ENCODE peak calls at places on chromosome 22, in four cellular contexts. W, V, U and F are unnamed samples. For H3K36me3, the result is how much of the 10 kb centered on the place peaks cover.

GRCh38 chr22:11627798-11628650 is 3900.0 kb upstream of the OR11H1 start:
- DNase-seq in U (no peak), W (no peak), V (no peak), F (no peak)

GRCh38 chr22:49099089-49099488 is 728.6 kb downstream of the BRD1 start:
- DNase-seq in U (no peak), W (no peak), V (no peak), F (no peak)

GRCh38 chr22:38239101-38239761 is 33.6 kb downstream of the TMEM184B start:
- DNase-seq in U (no peak), V (no peak), W (no peak), F (peak)

GRCh38 chr22:50089231-50090140 is at the start of gene MOV10L1:
- DNase-seq in V (no peak), W (no peak), U (no peak), F (no peak)

GRCh38 chr22:24592846-24593809 is at the start of gene LRRC75B:
- DNase-seq in W (no peak), V (peak), U (peak), F (peak)

GRCh38 chr22:33180371-33180770 is 122.2 kb upstream of the SYN3 start:
- DNase-seq in W (no peak), U (no peak), V (no peak), F (no peak)

GRCh38 chr22:40635940-40636379 is 559 bp downstream of the MRTFA start:
- DNase-seq in W (no peak), U (no peak), V (no peak), F (no peak)

GRCh38 chr22:46791201-46791731 is 28.8 kb downstream of the TBC1D22A start:
- DNase-seq in W (peak), U (no peak), V (no peak), F (peak)

GRCh38 chr22:27973851-27974250 is 54.8 kb upstream of the PITPNB start:
- DNase-seq in W (no peak), V (no peak), U (no peak), F (no peak)

GRCh38 chr22:27662359-27663030 is 139.1 kb downstream of the MN1 start:
- DNase-seq in U (peak), W (no peak), V (peak), F (no peak)

GRCh38 chr22:37705205-37705604 is 8.4 kb downstream of the TRIOBP start:
- DNase-seq in W (no peak), V (no peak), U (no peak), F (no peak)

GRCh38 chr22:36981247-36981775 is 37.9 kb downstream of the TST start:
- DNase-seq in W (no peak), V (no peak), U (no peak), F (no peak)

GRCh38 chr22:43171607-43172006 is 15.3 kb downstream of the TTLL12 start:
- DNase-seq in U (no peak), W (no peak), V (no peak), F (no peak)

GRCh38 chr22:36493690-36494110 is 12.3 kb upstream of the TXN2 start:
- DNase-seq in U (peak), V (no peak), W (no peak), F (no peak)

GRCh38 chr22:24134090-24134846 is 47.0 kb upstream of the SUSD2 start:
- DNase-seq in U (peak), W (peak), V (no peak), F (no peak)

GRCh38 chr22:30304495-30305244 is 15.4 kb upstream of the CASTOR1 start:
- DNase-seq in U (no peak), W (no peak), V (peak), F (no peak)

GRCh38 chr22:30628491-30628890 is 7.1 kb upstream of the SLC35E4 start:
- DNase-seq in U (peak), V (no peak), W (no peak), F (no peak)

GRCh38 chr22:42887523-42888507 is 30.7 kb upstream of the ARFGAP3 start:
- DNase-seq in W (no peak), V (no peak), U (no peak), F (no peak)

DNA sequence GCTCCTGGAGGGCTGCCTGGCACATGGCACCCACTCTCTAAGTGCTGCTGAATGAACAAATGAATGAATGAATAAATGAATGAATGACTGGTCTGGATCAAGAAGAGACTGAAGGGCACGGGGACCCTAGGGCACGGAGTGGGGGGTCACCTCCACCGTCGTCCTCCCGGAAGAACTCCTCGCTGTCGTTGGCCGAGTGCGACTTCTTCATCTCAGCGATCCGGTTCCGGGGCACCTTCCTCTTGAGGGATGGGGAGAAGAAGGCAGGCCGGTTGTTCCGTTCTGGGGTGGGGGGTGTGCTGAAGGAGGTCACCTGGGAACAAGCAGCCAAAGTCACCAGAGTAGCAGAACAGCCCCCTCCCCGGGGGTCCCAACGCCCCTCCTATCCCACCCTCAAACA is 36.0 kb downstream of the NUP50 start:
- DNase-seq in U (no peak), V (no peak), W (no peak), F (no peak)
- H3K36me3 ChIP-seq in U (half or more), V (under half), W (under half), F (half or more)

DNA sequence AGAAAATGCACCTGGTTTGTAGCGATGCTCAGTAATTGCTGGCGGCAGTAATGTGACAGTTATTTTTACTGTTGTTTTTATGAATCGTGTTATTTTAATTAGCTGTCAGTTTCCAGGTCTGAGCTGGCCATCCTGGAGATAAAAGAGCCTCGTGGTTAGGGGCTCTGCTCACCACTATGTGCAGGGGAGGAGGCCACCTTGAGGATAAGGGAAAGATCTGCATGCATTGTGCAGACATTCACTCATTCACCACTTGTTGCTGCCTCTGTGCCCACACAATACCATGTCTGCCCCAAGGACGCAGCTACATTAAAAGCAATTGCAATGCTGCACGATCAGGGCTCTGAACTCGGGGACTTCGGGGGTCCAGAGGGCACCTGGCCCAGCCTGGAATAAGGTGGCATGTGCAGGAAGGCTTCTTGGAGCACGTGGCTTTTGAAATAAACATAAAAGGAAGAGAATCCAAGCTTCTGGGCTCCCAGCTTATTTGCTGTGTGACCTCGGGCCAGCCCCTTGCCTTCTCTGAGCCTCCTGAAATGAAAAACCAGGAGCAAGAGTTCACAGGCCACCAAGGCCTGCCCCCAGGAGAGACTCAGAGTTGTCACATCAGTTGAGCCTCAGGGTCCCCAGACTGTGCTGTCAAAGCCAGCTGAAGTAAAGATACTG is 44.7 kb upstream of the SHISAL1 start:
- DNase-seq in W (no peak), V (no peak), U (peak), F (no peak)
- H3K27ac ChIP-seq in W (no peak), V (no peak), U (peak), F (no peak)

GRCh38 chr22:22214819-22215329 is 29.7 kb upstream of the VPREB1 start:
- DNase-seq in W (no peak), U (no peak), V (no peak), F (no peak)
- H3K4me3 ChIP-seq in W (no peak), U (no peak), V (no peak), F (no peak)

DNA sequence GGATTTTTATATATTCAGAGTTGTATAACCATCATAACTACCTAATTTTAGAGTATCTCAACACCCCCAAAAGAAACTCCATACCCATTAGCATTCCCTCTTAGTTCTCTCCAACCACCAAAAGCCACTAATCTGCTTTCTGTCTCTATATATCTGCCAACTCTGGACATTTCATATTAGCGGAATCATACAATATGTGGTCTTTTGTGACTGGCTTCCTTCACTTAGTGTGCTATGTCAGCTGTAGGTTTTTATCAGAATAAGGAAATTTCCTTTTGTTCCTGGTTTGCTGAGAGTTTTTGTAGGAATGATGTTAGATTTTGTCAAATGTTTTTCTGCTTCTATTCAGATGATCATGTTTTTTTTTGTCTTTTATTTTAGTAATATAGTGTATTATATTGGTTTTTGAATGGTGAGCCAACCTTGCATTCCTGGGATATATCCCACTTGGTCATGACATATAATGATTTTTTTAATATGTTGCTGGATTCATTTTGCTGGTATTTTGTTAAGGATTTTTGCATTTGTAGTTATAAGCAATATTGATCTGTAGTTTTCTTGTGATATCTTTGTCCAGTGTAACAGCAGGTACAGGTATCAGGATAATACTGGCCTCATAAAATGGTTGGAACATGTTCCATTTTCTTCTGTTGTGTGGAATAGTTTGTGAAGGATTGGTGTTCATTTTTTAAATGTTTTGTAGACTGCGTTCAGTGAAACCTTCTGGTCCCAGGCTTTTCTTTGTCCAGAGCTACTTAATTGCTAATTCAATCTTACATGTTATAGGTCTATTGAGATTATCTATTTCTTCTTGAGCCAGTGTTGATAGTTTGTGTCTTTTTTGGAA is 16.8 kb downstream of the DGCR8 start:
- DNase-seq in U (no peak), W (no peak), V (no peak), F (no peak)
- H3K36me3 ChIP-seq in U (half or more), W (half or more), V (half or more), F (half or more)

DNA sequence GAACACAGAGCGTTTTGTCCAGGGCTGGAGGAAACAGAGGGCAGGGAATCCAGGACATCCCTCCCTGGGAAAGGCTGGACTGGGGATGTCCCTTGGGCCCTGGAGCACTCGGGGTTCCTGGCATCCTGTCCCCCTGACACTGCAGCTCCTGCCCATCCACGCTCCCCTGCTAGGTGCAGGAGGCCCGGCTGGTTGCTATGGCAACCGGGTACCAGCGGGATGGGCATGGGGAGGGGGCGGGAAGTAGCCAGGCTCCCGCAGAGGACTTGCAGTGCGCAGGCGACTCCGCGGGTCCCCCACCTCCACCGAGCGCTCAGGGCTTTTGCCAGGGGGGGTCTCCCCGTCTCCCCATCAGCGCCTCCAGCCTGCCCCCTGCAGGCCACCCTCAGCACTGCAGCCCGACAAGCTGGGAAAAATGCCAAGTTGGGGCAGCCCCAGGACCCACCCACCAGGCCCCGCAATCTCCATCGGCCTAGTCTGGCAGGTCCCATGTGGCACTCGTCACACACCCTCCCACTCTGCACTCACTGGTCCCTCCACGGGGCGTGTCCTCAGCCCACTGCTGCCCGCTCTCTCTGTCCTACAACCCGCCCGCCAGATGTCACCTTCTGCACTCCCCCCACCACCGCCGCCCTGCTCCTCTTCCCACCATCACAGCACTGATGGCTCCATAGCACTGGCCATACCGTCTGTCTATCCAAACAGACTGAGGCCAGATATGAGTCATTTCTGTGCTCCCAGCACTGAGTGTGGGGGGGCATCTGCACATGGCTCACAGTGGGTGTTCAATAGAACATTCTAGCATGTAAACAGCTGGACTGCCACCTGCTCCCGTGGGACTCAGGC is 31.5 kb downstream of the KIAA0930 start:
- DNase-seq in V (peak), W (no peak), U (no peak), F (peak)
- H3K27ac ChIP-seq in V (no peak), W (no peak), U (no peak), F (peak)

GRCh38 chr22:39528681-39529486 is 3.7 kb downstream of the RPS19BP1 start:
- DNase-seq in U (peak), V (peak), W (peak), F (peak)

GRCh38 chr22:39530136-39530535 is 2.4 kb downstream of the RPS19BP1 start:
- DNase-seq in W (no peak), U (no peak), V (no peak), F (no peak)

GRCh38 chr22:39532215-39533071 is at the start of gene RPS19BP1:
- DNase-seq in W (peak), U (peak), V (peak), F (peak)

GRCh38 chr22:39529487-39529851 is 3.1 kb downstream of the RPS19BP1 start:
- DNase-seq in U (no peak), W (no peak), V (no peak), F (no peak)

DNA sequence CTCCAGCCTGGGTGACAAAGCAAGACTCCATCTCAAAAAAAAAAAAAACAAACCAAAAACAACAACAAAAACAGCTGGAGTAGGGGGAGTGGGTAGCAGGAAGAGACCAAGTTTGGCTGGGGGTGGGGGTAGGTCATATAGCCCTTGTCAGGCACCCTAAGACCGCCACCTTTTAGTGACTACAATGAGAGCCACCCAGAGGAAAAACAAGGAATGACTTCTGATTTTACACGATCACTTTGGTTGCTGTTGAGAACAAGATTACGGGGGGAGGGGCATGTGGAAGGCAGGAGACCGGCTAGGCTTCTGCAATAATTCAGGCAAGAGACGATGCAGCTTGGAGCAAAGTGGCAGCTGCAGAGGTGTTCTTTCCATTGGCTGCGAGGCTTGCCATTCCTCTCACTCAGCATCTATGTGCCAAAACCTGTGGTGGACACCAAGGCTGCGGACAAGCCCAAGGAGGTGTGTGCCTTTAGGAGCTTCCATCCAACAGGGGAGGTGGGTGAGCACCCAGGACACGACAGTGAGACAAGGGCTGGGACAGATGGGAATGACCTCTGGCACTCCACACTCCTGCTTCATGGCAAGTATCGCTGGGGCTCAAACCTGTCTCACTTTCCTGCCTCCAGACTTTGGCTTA is 1.7 kb downstream of the RPS19BP1 start:
- DNase-seq in U (no peak), W (no peak), V (no peak), F (peak)
- H3K4me3 ChIP-seq in U (peak), W (peak), V (no peak), F (no peak)

DNA sequence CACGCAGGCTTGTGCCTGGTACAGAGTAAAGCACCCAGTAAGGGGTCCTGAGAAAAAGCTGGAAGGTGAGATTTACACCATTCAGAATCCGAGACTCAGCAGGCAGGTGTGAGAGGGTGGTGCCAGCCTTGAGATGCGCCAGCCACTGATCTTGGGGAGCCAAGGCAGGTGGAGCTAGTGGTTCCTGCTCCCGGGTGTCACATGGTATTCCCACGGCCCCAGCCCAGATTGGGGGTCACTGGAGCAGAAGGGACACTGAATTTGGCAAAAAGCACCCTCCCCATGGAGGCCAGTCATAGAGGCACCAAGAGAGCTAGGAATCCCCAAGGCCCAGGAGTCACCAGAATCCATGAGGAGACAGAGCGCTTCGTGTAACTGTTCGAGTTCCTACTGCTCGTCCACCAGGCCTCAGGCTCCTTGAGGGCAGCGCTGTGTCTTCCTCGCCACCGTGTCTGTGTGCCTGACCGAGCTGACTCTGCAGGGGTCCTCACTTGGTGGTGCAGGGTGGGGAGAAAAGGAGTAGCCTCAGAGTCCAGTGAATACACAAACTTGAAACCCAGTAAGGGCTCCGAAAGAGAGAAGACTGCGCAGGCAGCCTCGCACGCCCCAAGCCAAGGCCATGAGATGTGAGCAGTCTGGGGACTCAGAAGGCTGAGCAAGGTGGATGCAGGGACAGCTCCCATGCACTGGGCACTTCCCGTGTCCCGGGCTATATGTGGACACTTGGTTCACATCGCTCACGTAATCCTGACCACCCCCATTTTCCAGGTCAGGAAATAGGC is 28.2 kb downstream of the TOM1 start:
- DNase-seq in W (no peak), U (no peak), V (no peak), F (no peak)
- H3K36me3 ChIP-seq in W (under half), U (half or more), V (half or more), F (under half)